ENCODE peak calls at places on chromosomes 7 and 10, in four cellular contexts. D is dorsolateral prefrontal cortex; M is foreskin fibroblast; R is activated CD8-positive, alpha-beta T cell treated with anti-CD3 and anti-CD28 coated beads, Interleukin-2, amount 10 ng/mL, durations not matched to agents 7 days and 5 days. H is an unnamed sample.

GRCh38 chr7:157516311-157516710 is 179.5 kb downstream of the DNAJB6 start:
- DNase-seq in M (no peak), D (peak; percentile 24), R (no peak), H (no peak)

GRCh38 chr10:45647118-45647517 is 25.5 kb downstream of the ZFAND4 start:
- DNase-seq in M (no peak), R (no peak), D (no peak), H (no peak)

GRCh38 chr7:8042796-8043535 is 74.4 kb downstream of the GLCCI1 start:
- DNase-seq in M (no peak), R (no peak), D (no peak), H (no peak)

GRCh38 chr7:157981778-157982177 is 605.8 kb downstream of the PTPRN2 start:
- DNase-seq in R (no peak), D (no peak), M (no peak), H (no peak)

GRCh38 chr7:127390186-127390816 is 2.2 kb downstream of the ZNF800 start:
- DNase-seq in R (no peak), M (no peak), D (no peak), H (no peak)

GRCh38 chr10:123488436-123488835 is 177.7 kb upstream of the GPR26 start:
- DNase-seq in D (no peak), R (no peak), M (no peak), H (no peak)

GRCh38 chr7:1225462-1226154 is 7.1 kb upstream of the UNCX start:
- DNase-seq in D (no peak), R (peak; percentile 47), M (no peak), H (peak; percentile 81)

GRCh38 chr10:123704812-123705211 is 38.7 kb downstream of the GPR26 start:
- DNase-seq in M (no peak), R (no peak), D (no peak), H (no peak)

GRCh38 chr7:66669088-66669487 is 40.4 kb downstream of the KCTD7 start:
- DNase-seq in M (no peak), R (no peak), D (peak; percentile 78), H (no peak)

GRCh38 chr7:142389544-142389943 is 131.7 kb upstream of the PRSS58 start:
- DNase-seq in D (no peak), M (no peak), R (no peak), H (no peak)

GRCh38 chr10:11472158-11472753 is 139.2 kb downstream of the USP6NL start:
- DNase-seq in D (peak; percentile 76), M (peak; percentile 32), R (peak; percentile 79), H (peak; percentile 77)

GRCh38 chr7:112174192-112174591 is 32.0 kb downstream of the DOCK4 start:
- DNase-seq in M (no peak), R (no peak), D (no peak), H (no peak)

GRCh38 chr7:98617051-98617959 is at the start of gene NPTX2:
- DNase-seq in R (no peak), D (peak; percentile 74), M (peak; percentile 87), H (peak; percentile 33)

GRCh38 chr7:89623018-89623672 is 531.1 kb upstream of the STEAP1 start:
- DNase-seq in R (peak; percentile 58), M (peak; percentile 9), D (no peak), H (peak; percentile 49)

GRCh38 chr10:60031664-60032063 is 125.3 kb upstream of the CCDC6 start:
- DNase-seq in M (peak; percentile 6), R (no peak), D (no peak), H (peak; percentile 12)

GRCh38 chr10:95273393-95274312 is 17.1 kb downstream of the PDLIM1 start:
- DNase-seq in M (peak; percentile 84), D (no peak), R (no peak), H (peak; percentile 80)

GRCh38 chr10:22655312-22655973 is 58.9 kb downstream of the PIP4K2A start:
- DNase-seq in M (peak; percentile 81), D (no peak), R (peak; percentile 41), H (peak; percentile 36)

H was measured in AG20443.